ENCODE peak calls at places on chromosomes 7 and 10, in five cellular contexts. One of them, this sample, is unnamed.

GRCh38 chr7:158246272-158246959 is 341.2 kb downstream of the PTPRN2 start:
- DNase-seq in neural progenitor cell: no peak
- DNase-seq in mesendoderm: no peak
- DNase-seq in psoas muscle: no peak
- DNase-seq in fibroblast of lung: no peak
- DNase-seq in this sample: peak; percentile 32

GRCh38 chr10:113788604-113789083 is 37.2 kb downstream of the PLEKHS1 start:
- DNase-seq in psoas muscle: no peak
- DNase-seq in neural progenitor cell: no peak
- DNase-seq in fibroblast of lung: peak; percentile 98
- DNase-seq in mesendoderm: peak; percentile 13
- DNase-seq in this sample: peak; percentile 69

GRCh38 chr10:77463967-77464745 is 173.5 kb downstream of the KCNMA1 start:
- DNase-seq in fibroblast of lung: peak; percentile 40
- DNase-seq in neural progenitor cell: no peak
- DNase-seq in mesendoderm: no peak
- DNase-seq in psoas muscle: no peak
- DNase-seq in this sample: no peak

GRCh38 chr10:97873569-97873968 is 23.9 kb downstream of the GOLGA7B start:
- DNase-seq in fibroblast of lung: no peak
- DNase-seq in psoas muscle: no peak
- DNase-seq in mesendoderm: no peak
- DNase-seq in neural progenitor cell: no peak
- DNase-seq in this sample: no peak

GRCh38 chr7:7524121-7524520 is 11.6 kb downstream of the COL28A1 start:
- DNase-seq in fibroblast of lung: no peak
- DNase-seq in psoas muscle: no peak
- DNase-seq in neural progenitor cell: no peak
- DNase-seq in mesendoderm: no peak
- DNase-seq in this sample: no peak

GRCh38 chr10:58856508-58857240 is 319.8 kb upstream of the PHYHIPL start:
- DNase-seq in fibroblast of lung: peak; percentile 88
- DNase-seq in mesendoderm: peak; percentile 91
- DNase-seq in psoas muscle: peak; percentile 60
- DNase-seq in neural progenitor cell: peak; percentile 52
- DNase-seq in this sample: peak; percentile 94

GRCh38 chr7:72334066-72334465 is 78.1 kb downstream of the CALN1 start:
- DNase-seq in fibroblast of lung: no peak
- DNase-seq in mesendoderm: peak; percentile 53
- DNase-seq in psoas muscle: no peak
- DNase-seq in neural progenitor cell: peak; percentile 44
- DNase-seq in this sample: no peak

GRCh38 chr10:84204122-84204521 is 9.8 kb downstream of the CDHR1 start:
- DNase-seq in mesendoderm: peak; percentile 63
- DNase-seq in psoas muscle: no peak
- DNase-seq in neural progenitor cell: peak; percentile 38
- DNase-seq in fibroblast of lung: no peak
- DNase-seq in this sample: no peak

GRCh38 chr7:143360788-143361551 is 1.5 kb downstream of the FAM131B start:
- DNase-seq in psoas muscle: no peak
- DNase-seq in fibroblast of lung: no peak
- DNase-seq in mesendoderm: no peak
- DNase-seq in neural progenitor cell: peak; percentile 51
- DNase-seq in this sample: no peak

GRCh38 chr10:73876566-73876965 is 2.2 kb upstream of the CAMK2G start:
- DNase-seq in fibroblast of lung: no peak
- DNase-seq in psoas muscle: no peak
- DNase-seq in neural progenitor cell: no peak
- DNase-seq in mesendoderm: no peak
- DNase-seq in this sample: no peak

GRCh38 chr10:61000769-61001730 is 57.1 kb upstream of the RHOBTB1 start:
- DNase-seq in mesendoderm: peak; percentile 70
- DNase-seq in fibroblast of lung: peak; percentile 16
- DNase-seq in neural progenitor cell: peak; percentile 84
- DNase-seq in psoas muscle: no peak
- DNase-seq in this sample: no peak

GRCh38 chr10:69885379-69886156 is 83.9 kb downstream of the COL13A1 start:
- DNase-seq in mesendoderm: no peak
- DNase-seq in fibroblast of lung: no peak
- DNase-seq in neural progenitor cell: no peak
- DNase-seq in psoas muscle: no peak
- DNase-seq in this sample: peak; percentile 59

GRCh38 chr7:149735181-149735602 is 38.2 kb downstream of the ZNF467 start:
- DNase-seq in mesendoderm: no peak
- DNase-seq in fibroblast of lung: no peak
- DNase-seq in neural progenitor cell: no peak
- DNase-seq in psoas muscle: no peak
- DNase-seq in this sample: no peak

GRCh38 chr10:88037623-88038022 is 174.2 kb downstream of the PTEN start:
- DNase-seq in mesendoderm: no peak
- DNase-seq in psoas muscle: no peak
- DNase-seq in neural progenitor cell: no peak
- DNase-seq in fibroblast of lung: no peak
- DNase-seq in this sample: no peak

GRCh38 chr10:86585037-86585725 is 63.6 kb upstream of the WAPL start:
- DNase-seq in neural progenitor cell: peak; percentile 86
- DNase-seq in psoas muscle: peak; percentile 81
- DNase-seq in mesendoderm: peak; percentile 82
- DNase-seq in fibroblast of lung: peak; percentile 57
- DNase-seq in this sample: peak; percentile 80

GRCh38 chr7:55472928-55473725 is 99.2 kb downstream of the VOPP1 start:
- DNase-seq in mesendoderm: no peak
- DNase-seq in fibroblast of lung: no peak
- DNase-seq in neural progenitor cell: no peak
- DNase-seq in psoas muscle: no peak
- DNase-seq in this sample: peak; percentile 9

GRCh38 chr10:132667613-132668394 is 118.1 kb downstream of the NKX6-2 start:
- DNase-seq in mesendoderm: no peak
- DNase-seq in fibroblast of lung: peak; percentile 73
- DNase-seq in psoas muscle: peak; percentile 19
- DNase-seq in neural progenitor cell: no peak
- DNase-seq in this sample: no peak

GRCh38 chr10:18399158-18399557 is 252.2 kb downstream of the NSUN6 start:
- DNase-seq in mesendoderm: no peak
- DNase-seq in fibroblast of lung: no peak
- DNase-seq in psoas muscle: no peak
- DNase-seq in neural progenitor cell: no peak
- DNase-seq in this sample: no peak

GRCh38 chr10:18400911-18401260 is 250.5 kb downstream of the NSUN6 start:
- DNase-seq in neural progenitor cell: peak; percentile 59
- DNase-seq in mesendoderm: peak; percentile 34
- DNase-seq in psoas muscle: no peak
- DNase-seq in fibroblast of lung: no peak
- DNase-seq in this sample: no peak

GRCh38 chr10:18397886-18398285 is 253.5 kb downstream of the NSUN6 start:
- DNase-seq in mesendoderm: no peak
- DNase-seq in neural progenitor cell: no peak
- DNase-seq in psoas muscle: no peak
- DNase-seq in fibroblast of lung: no peak
- DNase-seq in this sample: no peak

GRCh38 chr10:18401416-18402195 is 249.8 kb downstream of the NSUN6 start:
- DNase-seq in psoas muscle: no peak
- DNase-seq in mesendoderm: no peak
- DNase-seq in fibroblast of lung: no peak
- DNase-seq in neural progenitor cell: no peak
- DNase-seq in this sample: no peak

DNA sequence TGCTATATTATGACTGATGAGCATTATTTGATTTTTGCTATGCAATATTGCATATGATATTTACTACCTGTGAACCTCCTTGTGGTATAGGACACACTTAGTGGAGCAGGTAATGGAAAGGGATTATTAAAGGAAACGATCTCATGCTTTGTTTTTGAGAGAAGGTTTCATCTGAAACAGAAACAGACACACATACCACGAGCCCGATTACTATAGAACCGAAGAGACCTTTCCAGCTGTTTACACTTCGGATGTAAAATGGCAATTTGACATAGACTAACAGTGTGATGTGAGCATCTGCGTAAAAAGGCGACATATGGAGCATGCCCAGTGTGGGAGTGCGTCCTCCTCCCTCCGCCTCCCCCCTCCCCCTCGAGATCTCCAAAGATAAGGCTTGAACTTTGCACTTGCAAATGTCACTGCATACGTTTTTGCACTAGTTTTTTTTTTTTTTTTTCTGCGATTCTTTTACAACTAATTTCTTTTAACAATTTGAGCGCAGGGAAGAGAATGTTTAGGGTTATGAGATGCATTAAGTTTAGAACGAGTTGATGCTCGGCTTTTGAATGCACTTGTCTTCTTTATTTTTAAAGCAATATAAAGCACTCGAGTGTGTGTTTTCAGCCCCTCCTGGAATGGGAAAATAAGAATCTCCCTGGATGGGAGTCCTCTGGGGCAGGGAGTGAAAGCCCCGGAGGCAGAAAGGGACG is 251.0 kb downstream of the NSUN6 start:
- DNase-seq in mesendoderm: peak; percentile 55
- DNase-seq in fibroblast of lung: peak; percentile 52
- DNase-seq in neural progenitor cell: peak; percentile 44
- DNase-seq in psoas muscle: no peak
- DNase-seq in this sample: no peak
- H3K4me3 ChIP-seq in mesendoderm: peak overlapping the region; percentile 22
- H3K4me3 ChIP-seq in fibroblast of lung: peak overlapping the region; percentile 18
- H3K4me3 ChIP-seq in neural progenitor cell: peak overlapping the region; percentile 70
- H3K4me3 ChIP-seq in psoas muscle: no peak overlapping the region
- H3K4me3 ChIP-seq in this sample: no peak overlapping the region

DNA sequence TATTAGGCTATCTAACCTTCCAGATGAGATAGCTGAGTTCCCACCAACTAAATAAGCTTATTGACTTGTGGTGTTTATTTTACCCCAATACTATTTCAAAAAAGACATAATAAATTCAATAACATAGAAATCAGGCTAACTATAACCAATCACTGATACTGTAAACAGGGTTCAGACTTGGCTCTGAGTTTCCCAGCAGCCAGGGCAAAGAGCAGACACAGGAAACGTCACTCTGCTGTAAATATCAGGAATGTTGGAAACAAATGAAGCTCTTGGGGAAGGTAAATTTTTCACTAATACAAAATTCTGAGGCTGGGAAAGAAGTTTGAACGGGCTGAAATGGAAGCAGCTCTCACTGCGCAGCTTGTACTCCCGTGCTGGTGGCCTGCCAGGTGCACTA is 114.6 kb downstream of the GALNT11 start:
- DNase-seq in neural progenitor cell: no peak
- DNase-seq in psoas muscle: no peak
- DNase-seq in fibroblast of lung: no peak
- DNase-seq in mesendoderm: no peak
- DNase-seq in this sample: no peak
- H3K36me3 ChIP-seq in neural progenitor cell: no peaks in the 10 kb centered on the region
- H3K36me3 ChIP-seq in psoas muscle: peaks cover 100% of the 10 kb centered on the region
- H3K36me3 ChIP-seq in fibroblast of lung: peaks cover 24% of the 10 kb centered on the region
- H3K36me3 ChIP-seq in mesendoderm: peaks cover 3% of the 10 kb centered on the region
- H3K36me3 ChIP-seq in this sample: peaks cover 62% of the 10 kb centered on the region

DNA sequence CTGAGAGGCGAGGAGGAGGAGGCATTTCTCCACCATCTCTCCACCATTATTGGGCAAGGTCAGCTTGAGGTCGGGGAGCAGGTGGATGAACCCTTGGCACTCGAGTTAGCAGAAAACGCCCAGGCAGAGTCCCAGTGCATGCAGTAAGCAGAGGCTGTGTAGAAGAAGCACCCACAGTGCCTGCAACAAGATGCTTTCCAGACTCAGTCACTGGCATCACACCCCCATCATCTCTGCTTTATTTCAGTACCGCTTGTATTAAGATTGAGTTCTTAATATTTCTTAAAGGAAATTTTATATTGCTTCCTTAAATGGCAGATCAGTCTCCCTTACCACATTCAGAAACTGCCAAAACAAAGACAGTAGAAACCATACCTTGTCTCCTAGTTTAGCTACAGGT is 122.3 kb upstream of the PPIF start:
- DNase-seq in mesendoderm: no peak
- DNase-seq in fibroblast of lung: no peak
- DNase-seq in neural progenitor cell: no peak
- DNase-seq in psoas muscle: no peak
- DNase-seq in this sample: no peak
- H3K4me1 ChIP-seq in mesendoderm: peaks cover 22% of the 10 kb centered on the region
- H3K4me1 ChIP-seq in fibroblast of lung: peaks cover 41% of the 10 kb centered on the region
- H3K4me1 ChIP-seq in neural progenitor cell: peaks cover 62% of the 10 kb centered on the region
- H3K4me1 ChIP-seq in psoas muscle: peaks cover 20% of the 10 kb centered on the region
- H3K4me1 ChIP-seq in this sample: no peaks in the 10 kb centered on the region

DNA sequence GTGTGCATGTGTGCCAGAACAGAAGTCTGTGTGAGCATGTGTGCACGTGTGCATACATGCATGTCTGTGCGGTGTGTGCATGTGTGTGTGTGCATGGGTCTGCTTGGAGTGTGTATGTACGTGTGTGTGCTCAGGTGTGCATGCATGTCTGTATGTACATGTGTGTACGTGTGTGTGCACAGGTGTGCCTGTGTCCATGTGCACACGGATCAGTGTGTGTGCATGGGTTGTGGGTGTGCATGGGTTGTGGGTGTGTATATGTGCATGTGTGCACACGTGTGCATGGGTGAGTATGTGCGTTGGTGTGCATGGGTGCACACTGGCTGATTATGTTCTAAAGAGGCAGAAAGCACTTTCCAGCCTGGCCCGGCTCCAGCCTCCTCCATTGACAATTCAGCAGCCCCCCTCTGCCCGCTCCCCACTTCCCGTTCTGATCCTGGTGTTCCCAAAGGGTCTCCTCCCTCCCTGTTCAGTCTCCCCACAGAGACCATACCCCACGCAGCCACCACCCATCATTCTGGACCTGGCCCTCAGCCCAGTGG is 44.1 kb upstream of the PDGFA start:
- DNase-seq in fibroblast of lung: no peak
- DNase-seq in mesendoderm: no peak
- DNase-seq in psoas muscle: no peak
- DNase-seq in neural progenitor cell: no peak
- DNase-seq in this sample: no peak
- H3K4me3 ChIP-seq in fibroblast of lung: no peak overlapping the region
- H3K4me3 ChIP-seq in mesendoderm: no peak overlapping the region
- H3K4me3 ChIP-seq in psoas muscle: no peak overlapping the region
- H3K4me3 ChIP-seq in neural progenitor cell: no peak overlapping the region
- H3K4me3 ChIP-seq in this sample: no peak overlapping the region

DNA sequence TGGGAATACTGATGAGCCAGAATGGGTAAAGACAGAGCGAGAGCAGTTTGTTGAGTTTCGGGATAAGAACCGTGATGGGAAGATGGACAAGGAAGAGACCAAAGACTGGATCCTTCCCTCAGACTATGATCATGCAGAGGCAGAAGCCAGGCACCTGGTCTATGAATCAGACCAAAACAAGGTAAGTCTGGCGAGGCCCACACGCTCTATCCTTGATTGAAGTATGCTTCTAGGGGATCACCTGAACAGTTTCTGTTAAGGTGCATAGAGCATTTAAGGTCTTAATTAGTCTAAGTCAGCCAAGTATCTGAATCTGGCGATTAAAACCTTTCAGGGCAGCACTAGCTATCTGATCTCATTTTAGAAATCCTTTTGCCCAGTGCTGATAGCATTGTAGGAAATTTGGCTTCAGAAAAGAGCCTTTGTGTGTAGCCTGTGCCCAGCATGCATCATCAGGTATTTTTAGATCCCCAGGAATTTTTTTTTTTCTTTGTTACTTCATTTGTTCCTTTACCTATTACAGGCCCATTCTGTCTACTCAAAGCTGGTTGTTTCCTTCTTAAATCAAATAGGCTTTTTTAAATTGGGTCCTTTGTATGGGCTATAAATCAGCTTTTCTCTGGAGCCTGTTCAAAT is 8.0 kb downstream of the OPN1SW start:
- DNase-seq in mesendoderm: no peak
- DNase-seq in neural progenitor cell: no peak
- DNase-seq in fibroblast of lung: no peak
- DNase-seq in psoas muscle: no peak
- DNase-seq in this sample: no peak
- H3K36me3 ChIP-seq in mesendoderm: peaks cover 13% of the 10 kb centered on the region
- H3K36me3 ChIP-seq in neural progenitor cell: peaks cover 29% of the 10 kb centered on the region
- H3K36me3 ChIP-seq in fibroblast of lung: peaks cover 16% of the 10 kb centered on the region
- H3K36me3 ChIP-seq in psoas muscle: peaks cover 78% of the 10 kb centered on the region
- H3K36me3 ChIP-seq in this sample: peaks cover 100% of the 10 kb centered on the region

GRCh38 chr7:131076711-131077170 is 250.9 kb upstream of the MKLN1 start:
- DNase-seq in psoas muscle: no peak
- DNase-seq in neural progenitor cell: no peak
- DNase-seq in fibroblast of lung: peak; percentile 27
- DNase-seq in mesendoderm: no peak
- DNase-seq in this sample: no peak
- H3K4me1 ChIP-seq in psoas muscle: peaks cover 64% of the 10 kb centered on the region
- H3K4me1 ChIP-seq in neural progenitor cell: no peaks in the 10 kb centered on the region
- H3K4me1 ChIP-seq in fibroblast of lung: peaks cover 12% of the 10 kb centered on the region
- H3K4me1 ChIP-seq in mesendoderm: no peaks in the 10 kb centered on the region
- H3K4me1 ChIP-seq in this sample: peaks cover 18% of the 10 kb centered on the region

This sample was measured in SJSA1.